ENCODE peak calls at places on chromosomes 16 and 17, in four cellular contexts. N is psoas muscle, J is prostate gland, Q is heart left ventricle. F is an unnamed sample.

GRCh38 chr17:74923538-74924249 is 379 bp upstream of the OTOP2 start:
- DNase-seq in N (peak), J (peak), Q (peak), F (peak)

GRCh38 chr17:50467114-50467854 is 1.4 kb downstream of the CHAD start:
- DNase-seq in N (no peak), J (no peak), Q (no peak), F (no peak)

GRCh38 chr17:35748323-35748960 is 4.6 kb downstream of the GAS2L2 start:
- DNase-seq in N (peak), J (no peak), Q (no peak), F (no peak)

GRCh38 chr17:61073799-61074513 is 325.7 kb upstream of the TBX2 start:
- DNase-seq in N (no peak), J (no peak), Q (no peak), F (no peak)

GRCh38 chr17:64940055-64940454 is 20.8 kb upstream of the LRRC37A3 start:
- DNase-seq in N (no peak), J (no peak), Q (no peak), F (no peak)

GRCh38 chr17:48995871-48996695 is 1.1 kb upstream of the IGF2BP1 start:
- DNase-seq in N (no peak), J (no peak), Q (no peak), F (no peak)

GRCh38 chr16:73268311-73268997 is 220.5 kb upstream of the ZFHX3 start:
- DNase-seq in N (no peak), J (no peak), Q (no peak), F (peak)

GRCh38 chr16:89407925-89408300 is 82.4 kb downstream of the ANKRD11 start:
- DNase-seq in N (peak), J (no peak), Q (no peak), F (peak)

GRCh38 chr16:87860553-87861299 is 8.6 kb downstream of the SLC7A5 start:
- DNase-seq in N (peak), J (no peak), Q (no peak), F (peak)

GRCh38 chr16:76118344-76118743 is 158.9 kb upstream of the CNTNAP4 start:
- DNase-seq in N (no peak), J (no peak), Q (no peak), F (no peak)

GRCh38 chr17:64008346-64008745 is 10.2 kb downstream of the PRR29 start:
- DNase-seq in N (no peak), J (no peak), Q (no peak), F (no peak)

GRCh38 chr17:28427372-28427771 is 21.4 kb upstream of the SLC46A1 start:
- DNase-seq in N (no peak), J (no peak), Q (no peak), F (no peak)

DNA sequence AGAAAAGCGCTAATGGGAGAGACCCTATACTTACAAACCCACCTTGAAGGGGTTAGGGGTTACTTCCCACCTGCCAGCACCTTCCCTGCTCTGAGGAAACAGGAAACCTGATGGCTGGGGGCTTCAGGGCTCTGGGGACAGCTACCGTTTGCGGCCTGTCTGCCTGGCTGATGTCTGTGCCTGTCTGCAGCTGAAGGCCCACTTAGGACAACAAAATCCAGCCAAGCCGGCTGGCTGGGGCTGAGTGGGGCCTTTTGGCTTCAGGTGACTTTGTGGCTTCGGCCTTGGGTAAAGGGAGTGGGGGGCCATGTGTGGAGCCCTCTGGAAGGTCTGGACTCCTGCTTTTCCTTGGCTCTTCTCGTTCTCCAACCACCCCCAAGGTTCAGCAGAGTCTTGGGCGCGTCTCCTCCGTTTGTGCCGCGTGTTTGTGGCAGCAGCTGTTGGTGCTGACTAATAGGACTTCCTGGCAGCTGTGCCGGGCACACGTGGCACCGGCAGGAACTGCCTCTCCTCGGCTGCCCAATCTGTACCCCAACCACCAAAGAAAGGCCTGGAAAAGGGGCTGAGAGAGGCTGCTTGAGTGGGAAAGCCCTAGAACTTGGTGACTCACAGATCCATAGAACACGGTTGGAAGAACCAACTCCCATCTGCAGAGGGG is 186.7 kb downstream of the MSI2 start:
- DNase-seq in N (peak), J (peak), Q (peak), F (no peak)
- H3K4me3 ChIP-seq in N (no peak), J (no peak), Q (no peak), F (no peak)

GRCh38 chr17:77246110-77247047 is 105.6 kb downstream of the SEC14L1 start:
- DNase-seq in N (no peak), J (no peak), Q (no peak), F (no peak)

GRCh38 chr17:77240976-77241375 is 100.2 kb downstream of the SEC14L1 start:
- DNase-seq in N (no peak), J (no peak), Q (no peak), F (no peak)

GRCh38 chr17:77245162-77245926 is 104.6 kb downstream of the SEC14L1 start:
- DNase-seq in N (no peak), J (no peak), Q (no peak), F (no peak)

GRCh38 chr17:77247048-77247541 is 106.3 kb downstream of the SEC14L1 start:
- DNase-seq in N (peak), J (peak), Q (peak), F (peak)

GRCh38 chr17:77242118-77242800 is 101.5 kb downstream of the SEC14L1 start:
- DNase-seq in N (no peak), J (no peak), Q (no peak), F (no peak)
- TF ChIP-seq CTCF in N (no peak), J (no peak), Q (no peak), F (no peak)

DNA sequence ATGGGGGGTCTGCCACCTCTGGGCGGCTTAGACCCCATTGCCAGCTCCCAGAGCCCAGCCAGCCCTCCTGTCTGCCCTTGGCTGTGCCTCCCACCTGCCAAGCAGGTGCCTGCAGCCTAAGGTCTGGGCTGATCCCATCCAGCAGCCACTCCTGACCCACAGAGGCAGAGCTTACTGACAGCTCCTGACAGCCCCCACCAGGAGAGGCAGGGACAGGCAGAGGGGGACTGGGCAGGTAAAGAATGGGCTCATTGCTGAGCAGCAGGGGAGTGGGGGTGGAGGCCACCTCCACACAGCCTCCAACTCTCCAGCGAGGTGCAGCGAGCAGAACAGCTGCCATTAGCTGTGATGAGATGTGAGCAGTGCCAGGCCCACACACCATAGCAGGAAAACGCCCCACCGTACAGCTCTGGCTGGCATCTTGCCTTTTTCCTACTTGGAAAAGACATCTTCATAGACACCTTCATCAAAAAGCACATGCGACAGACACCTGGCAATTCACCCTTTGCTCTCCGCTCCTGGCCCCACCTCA is 164.4 kb downstream of the C16orf78 start:
- DNase-seq in N (no peak), J (no peak), Q (no peak), F (no peak)
- H3K4me3 ChIP-seq in N (no peak), J (no peak), Q (no peak), F (no peak)

GRCh38 chr17:19648475-19649406 is at the start of gene ALDH3A2:
- DNase-seq in N (peak), J (peak), Q (peak), F (peak)
- TF ChIP-seq CTCF in N (peak), J (no peak), Q (peak), F (peak)

GRCh38 chr17:78269893-78270490 is 38.6 kb downstream of the TMEM235 start:
- DNase-seq in N (no peak), J (no peak), Q (no peak), F (no peak)
- H3K4me3 ChIP-seq in N (no peak), J (no peak), Q (no peak), F (no peak)

DNA sequence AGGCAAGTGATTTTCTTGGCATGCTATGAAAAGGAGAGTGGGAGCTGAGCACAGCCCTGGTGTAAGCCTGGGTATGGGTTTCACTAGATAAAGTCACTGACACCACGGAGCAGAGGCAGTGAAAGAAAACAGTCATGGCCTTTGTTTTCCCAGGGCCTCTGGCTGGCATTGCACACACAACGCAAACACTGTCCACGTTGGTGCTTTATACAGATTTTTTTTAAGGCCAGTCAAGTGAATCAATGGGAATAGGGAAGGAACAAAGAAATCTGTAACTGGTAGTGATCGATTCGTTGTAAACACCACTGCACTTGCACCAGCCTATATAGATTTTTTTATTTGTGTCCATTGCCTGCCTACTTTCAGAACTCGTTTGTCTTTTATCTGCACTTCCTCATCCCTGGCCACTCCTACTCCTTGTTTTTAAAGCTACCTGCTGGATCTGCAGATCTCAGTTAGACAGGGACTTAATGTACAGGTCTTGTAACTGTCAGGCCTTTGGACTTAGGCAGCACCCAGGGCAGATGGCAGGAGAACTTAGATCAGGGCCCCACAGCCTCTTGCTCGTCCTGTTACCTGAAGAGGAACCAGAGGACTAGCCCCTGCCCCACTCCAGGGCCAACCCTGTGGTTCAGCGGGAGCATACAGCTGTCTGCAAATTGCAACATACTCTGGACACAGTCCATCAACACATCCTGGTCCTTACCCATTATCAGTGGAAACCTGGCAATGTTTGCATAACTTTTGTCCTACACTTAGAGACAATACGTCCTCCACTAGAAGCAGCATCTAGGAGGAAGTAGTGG is 10.6 kb upstream of the TMIGD1 start:
- DNase-seq in N (no peak), J (peak), Q (peak), F (peak)
- TF ChIP-seq CTCF in N (no peak), J (no peak), Q (no peak), F (no peak)